ENCODE peak calls at places on chromosomes 5 and 9, in seven cellular contexts. E, T, V, B, Q, U and I are unnamed samples.

GRCh38 chr9:69996947-69997346 is 46.7 kb upstream of the MAMDC2 start:
- DNase-seq in E (no peak), T (peak), V (no peak), B (no peak), Q (no peak), U (no peak), I (no peak)

GRCh38 chr5:26940981-26941380 is 97.4 kb downstream of the CDH9 start:
- DNase-seq in E (no peak), T (no peak), V (no peak), B (no peak), Q (no peak), U (no peak), I (no peak)

GRCh38 chr9:77020438-77021264 is 1.2 kb downstream of the FOXB2 start:
- DNase-seq in E (no peak), T (no peak), V (no peak), B (no peak), Q (no peak), U (no peak), I (no peak)

GRCh38 chr5:150376799-150377771 is 19.6 kb downstream of the TCOF1 start:
- DNase-seq in E (peak), T (peak), V (no peak), B (no peak), Q (no peak), U (no peak), I (no peak)

GRCh38 chr5:144002866-144003265 is 167.6 kb downstream of the YIPF5 start:
- DNase-seq in E (no peak), T (no peak), V (no peak), B (no peak), Q (no peak), U (peak), I (no peak)

GRCh38 chr5:135213466-135214239 is 179.6 kb upstream of the PITX1 start:
- DNase-seq in E (no peak), T (no peak), V (no peak), B (no peak), Q (peak), U (no peak), I (peak)

GRCh38 chr5:143480001-143480400 is 76.5 kb upstream of the NR3C1 start:
- DNase-seq in E (no peak), T (no peak), V (no peak), B (no peak), Q (no peak), U (no peak), I (no peak)

GRCh38 chr9:6567140-6567591 is 78.4 kb downstream of the GLDC start:
- DNase-seq in E (no peak), T (peak), V (no peak), B (no peak), Q (no peak), U (peak), I (no peak)

GRCh38 chr5:54595724-54596123 is 78.2 kb downstream of the SNX18 start:
- DNase-seq in E (no peak), T (peak), V (no peak), B (no peak), Q (no peak), U (no peak), I (no peak)

GRCh38 chr9:33124716-33125378 is 42.3 kb downstream of the B4GALT1 start:
- DNase-seq in E (no peak), T (no peak), V (no peak), B (no peak), Q (no peak), U (no peak), I (no peak)

GRCh38 chr5:10933141-10933540 is 172.1 kb upstream of the DAP start:
- DNase-seq in E (no peak), T (no peak), V (no peak), B (no peak), Q (no peak), U (no peak), I (no peak)

GRCh38 chr9:98064623-98065392 is 8.3 kb downstream of the NANS start:
- DNase-seq in E (peak), T (peak), V (no peak), B (no peak), Q (no peak), U (no peak), I (no peak)

GRCh38 chr5:174552428-174552827 is 172.0 kb upstream of the MSX2 start:
- DNase-seq in E (no peak), T (no peak), V (no peak), B (no peak), Q (no peak), U (no peak), I (no peak)

GRCh38 chr5:9324348-9325056 is 221.4 kb downstream of the SEMA5A start:
- DNase-seq in E (no peak), T (peak), V (no peak), B (no peak), Q (no peak), U (peak), I (no peak)

GRCh38 chr5:123450114-123450513 is 26.9 kb upstream of the CEP120 start:
- DNase-seq in E (no peak), T (no peak), V (no peak), B (no peak), Q (no peak), U (no peak), I (no peak)

GRCh38 chr9:124306098-124306735 is 48.5 kb downstream of the NEK6 start:
- DNase-seq in E (peak), T (peak), V (no peak), B (no peak), Q (no peak), U (peak), I (no peak)

GRCh38 chr9:102497709-102498108 is 497.4 kb upstream of the CYLC2 start:
- DNase-seq in E (no peak), T (no peak), V (no peak), B (no peak), Q (no peak), U (no peak), I (no peak)

GRCh38 chr9:21102311-21102710 is 24.6 kb upstream of the IFNB1 start:
- DNase-seq in E (no peak), T (no peak), V (no peak), B (no peak), Q (no peak), U (no peak), I (no peak)

GRCh38 chr9:134553061-134553891 is 88.3 kb upstream of the COL5A1 start:
- DNase-seq in E (peak), T (no peak), V (no peak), B (no peak), Q (no peak), U (no peak), I (peak)

GRCh38 chr5:107979272-107979671 is 308.5 kb upstream of the EFNA5 start:
- DNase-seq in E (no peak), T (peak), V (no peak), B (no peak), Q (no peak), U (no peak), I (no peak)

GRCh38 chr9:87514136-87514535 is 16.5 kb downstream of the DAPK1 start:
- DNase-seq in E (no peak), T (no peak), V (no peak), B (no peak), Q (no peak), U (no peak), I (no peak)

GRCh38 chr9:98502976-98503325 is 205.8 kb downstream of the GABBR2 start:
- DNase-seq in E (no peak), T (peak), V (no peak), B (no peak), Q (no peak), U (peak), I (no peak)

GRCh38 chr9:130045657-130046450 is 2.9 kb upstream of the FNBP1 start:
- DNase-seq in E (no peak), T (no peak), V (no peak), B (no peak), Q (no peak), U (no peak), I (no peak)

GRCh38 chr5:10686890-10687289 is 74.1 kb downstream of the DAP start:
- DNase-seq in E (no peak), T (no peak), V (no peak), B (no peak), Q (no peak), U (no peak), I (no peak)

GRCh38 chr9:121581775-121582600 is 69.4 kb upstream of the DAB2IP start:
- DNase-seq in E (no peak), T (no peak), V (no peak), B (peak), Q (no peak), U (no peak), I (no peak)

GRCh38 chr9:127386249-127386648 is 10.7 kb upstream of the SLC2A8 start:
- DNase-seq in E (no peak), T (no peak), V (no peak), B (no peak), Q (no peak), U (no peak), I (no peak)

GRCh38 chr5:138349842-138350635 is 2.4 kb upstream of the KDM3B start:
- DNase-seq in E (no peak), T (peak), V (no peak), B (no peak), Q (no peak), U (no peak), I (no peak)

GRCh38 chr5:1950708-1951103 is 68.0 kb upstream of the IRX4 start:
- DNase-seq in E (no peak), T (no peak), V (no peak), B (no peak), Q (no peak), U (no peak), I (no peak)

GRCh38 chr9:98406469-98406868 is 151.0 kb upstream of the TBC1D2 start:
- DNase-seq in E (no peak), T (no peak), V (no peak), B (no peak), Q (no peak), U (no peak), I (no peak)

GRCh38 chr9:137315581-137316011 is 13.5 kb upstream of the NRARP start:
- DNase-seq in E (no peak), T (no peak), V (no peak), B (no peak), Q (no peak), U (no peak), I (no peak)

GRCh38 chr5:154793599-154794524 is 38.7 kb downstream of the LARP1 start:
- DNase-seq in E (peak), T (peak), V (no peak), B (no peak), Q (no peak), U (no peak), I (no peak)

GRCh38 chr9:93573204-93573828 is 3.1 kb upstream of the PHF2 start:
- DNase-seq in E (no peak), T (no peak), V (no peak), B (no peak), Q (no peak), U (no peak), I (no peak)

GRCh38 chr9:36018755-36019720 is 17.7 kb upstream of the RECK start:
- DNase-seq in E (no peak), T (no peak), V (no peak), B (no peak), Q (no peak), U (no peak), I (no peak)

GRCh38 chr5:79136618-79137017 is 25.0 kb downstream of the BHMT start:
- DNase-seq in E (no peak), T (no peak), V (no peak), B (no peak), Q (no peak), U (no peak), I (no peak)

GRCh38 chr5:71960196-71960595 is 147.1 kb upstream of the MAP1B start:
- DNase-seq in E (no peak), T (no peak), V (no peak), B (no peak), Q (no peak), U (no peak), I (no peak)

GRCh38 chr9:125447202-125447802 is 185.7 kb downstream of the GAPVD1 start:
- DNase-seq in E (no peak), T (no peak), V (no peak), B (no peak), Q (no peak), U (no peak), I (no peak)

GRCh38 chr9:105620996-105621395 is 41.3 kb upstream of the TAL2 start:
- DNase-seq in E (no peak), T (no peak), V (no peak), B (no peak), Q (no peak), U (no peak), I (no peak)